ENCODE peak calls at places on chromosomes 1 and 21, in seven cellular contexts. One of them, this sample, is unnamed.

GRCh38 chr1:39047374-39048229 is 21.5 kb downstream of the NDUFS5 start:
- DNase-seq in NCI-H2081: no peak
- DNase-seq in stimulated activated CD8-positive, alpha-beta memory T cell treated with anti-CD3 and anti-CD28 coated beads, Interleukin-4, amount 100 ng/mL, for 1 hour: no peak
- DNase-seq in retina: peak
- DNase-seq in A549: peak
- DNase-seq in stimulated activated naive CD8-positive, alpha-beta T cell treated with anti-CD3 and anti-CD28 coated beads, Interleukin-15, Interleukin-2, amounts not matched to agents 100 U/mL and 50 U/mL, for 24 hours: no peak
- DNase-seq in SW 1271: no peak
- DNase-seq in this sample: no peak

GRCh38 chr1:218573871-218574270 is 228.7 kb downstream of the TGFB2 start:
- DNase-seq in NCI-H2081: no peak
- DNase-seq in stimulated activated CD8-positive, alpha-beta memory T cell treated with anti-CD3 and anti-CD28 coated beads, Interleukin-4, amount 100 ng/mL, for 1 hour: no peak
- DNase-seq in retina: no peak
- DNase-seq in A549: no peak
- DNase-seq in stimulated activated naive CD8-positive, alpha-beta T cell treated with anti-CD3 and anti-CD28 coated beads, Interleukin-15, Interleukin-2, amounts not matched to agents 100 U/mL and 50 U/mL, for 24 hours: no peak
- DNase-seq in SW 1271: no peak
- DNase-seq in this sample: no peak

GRCh38 chr1:236103646-236104218 is 38.6 kb upstream of the GPR137B start:
- DNase-seq in NCI-H2081: peak
- DNase-seq in stimulated activated CD8-positive, alpha-beta memory T cell treated with anti-CD3 and anti-CD28 coated beads, Interleukin-4, amount 100 ng/mL, for 1 hour: peak
- DNase-seq in retina: peak
- DNase-seq in A549: peak
- DNase-seq in stimulated activated naive CD8-positive, alpha-beta T cell treated with anti-CD3 and anti-CD28 coated beads, Interleukin-15, Interleukin-2, amounts not matched to agents 100 U/mL and 50 U/mL, for 24 hours: peak
- DNase-seq in SW 1271: peak
- DNase-seq in this sample: peak

GRCh38 chr1:30852026-30852425 is 56.5 kb downstream of the SDC3 start:
- DNase-seq in NCI-H2081: no peak
- DNase-seq in stimulated activated CD8-positive, alpha-beta memory T cell treated with anti-CD3 and anti-CD28 coated beads, Interleukin-4, amount 100 ng/mL, for 1 hour: no peak
- DNase-seq in retina: no peak
- DNase-seq in A549: peak
- DNase-seq in stimulated activated naive CD8-positive, alpha-beta T cell treated with anti-CD3 and anti-CD28 coated beads, Interleukin-15, Interleukin-2, amounts not matched to agents 100 U/mL and 50 U/mL, for 24 hours: no peak
- DNase-seq in SW 1271: no peak
- DNase-seq in this sample: peak

GRCh38 chr1:116265931-116266863 is 106.8 kb upstream of the ATP1A1 start:
- DNase-seq in NCI-H2081: no peak
- DNase-seq in stimulated activated CD8-positive, alpha-beta memory T cell treated with anti-CD3 and anti-CD28 coated beads, Interleukin-4, amount 100 ng/mL, for 1 hour: no peak
- DNase-seq in retina: no peak
- DNase-seq in A549: no peak
- DNase-seq in stimulated activated naive CD8-positive, alpha-beta T cell treated with anti-CD3 and anti-CD28 coated beads, Interleukin-15, Interleukin-2, amounts not matched to agents 100 U/mL and 50 U/mL, for 24 hours: no peak
- DNase-seq in SW 1271: no peak
- DNase-seq in this sample: no peak

GRCh38 chr21:31557956-31558838 is 101.3 kb upstream of the SOD1 start:
- DNase-seq in NCI-H2081: peak
- DNase-seq in stimulated activated CD8-positive, alpha-beta memory T cell treated with anti-CD3 and anti-CD28 coated beads, Interleukin-4, amount 100 ng/mL, for 1 hour: no peak
- DNase-seq in retina: peak
- DNase-seq in A549: no peak
- DNase-seq in stimulated activated naive CD8-positive, alpha-beta T cell treated with anti-CD3 and anti-CD28 coated beads, Interleukin-15, Interleukin-2, amounts not matched to agents 100 U/mL and 50 U/mL, for 24 hours: peak
- DNase-seq in SW 1271: peak
- DNase-seq in this sample: peak

GRCh38 chr1:51551081-51551480 is 32.0 kb upstream of the EPS15 start:
- DNase-seq in NCI-H2081: no peak
- DNase-seq in stimulated activated CD8-positive, alpha-beta memory T cell treated with anti-CD3 and anti-CD28 coated beads, Interleukin-4, amount 100 ng/mL, for 1 hour: no peak
- DNase-seq in retina: no peak
- DNase-seq in A549: no peak
- DNase-seq in stimulated activated naive CD8-positive, alpha-beta T cell treated with anti-CD3 and anti-CD28 coated beads, Interleukin-15, Interleukin-2, amounts not matched to agents 100 U/mL and 50 U/mL, for 24 hours: no peak
- DNase-seq in SW 1271: no peak
- DNase-seq in this sample: no peak

GRCh38 chr1:214107322-214108096 is 119.7 kb downstream of the PROX1 start:
- DNase-seq in NCI-H2081: no peak
- DNase-seq in stimulated activated CD8-positive, alpha-beta memory T cell treated with anti-CD3 and anti-CD28 coated beads, Interleukin-4, amount 100 ng/mL, for 1 hour: no peak
- DNase-seq in retina: no peak
- DNase-seq in A549: no peak
- DNase-seq in stimulated activated naive CD8-positive, alpha-beta T cell treated with anti-CD3 and anti-CD28 coated beads, Interleukin-15, Interleukin-2, amounts not matched to agents 100 U/mL and 50 U/mL, for 24 hours: no peak
- DNase-seq in SW 1271: no peak
- DNase-seq in this sample: no peak

GRCh38 chr1:153633161-153633746 is 612 bp upstream of the CHTOP start:
- DNase-seq in NCI-H2081: no peak
- DNase-seq in stimulated activated CD8-positive, alpha-beta memory T cell treated with anti-CD3 and anti-CD28 coated beads, Interleukin-4, amount 100 ng/mL, for 1 hour: no peak
- DNase-seq in retina: no peak
- DNase-seq in A549: peak
- DNase-seq in stimulated activated naive CD8-positive, alpha-beta T cell treated with anti-CD3 and anti-CD28 coated beads, Interleukin-15, Interleukin-2, amounts not matched to agents 100 U/mL and 50 U/mL, for 24 hours: no peak
- DNase-seq in SW 1271: no peak
- DNase-seq in this sample: no peak

GRCh38 chr1:109239580-109240068 is 9.7 kb upstream of the CELSR2 start:
- DNase-seq in NCI-H2081: no peak
- DNase-seq in stimulated activated CD8-positive, alpha-beta memory T cell treated with anti-CD3 and anti-CD28 coated beads, Interleukin-4, amount 100 ng/mL, for 1 hour: no peak
- DNase-seq in retina: no peak
- DNase-seq in A549: peak
- DNase-seq in stimulated activated naive CD8-positive, alpha-beta T cell treated with anti-CD3 and anti-CD28 coated beads, Interleukin-15, Interleukin-2, amounts not matched to agents 100 U/mL and 50 U/mL, for 24 hours: no peak
- DNase-seq in SW 1271: peak
- DNase-seq in this sample: peak

GRCh38 chr1:18531503-18531845 is 50.7 kb downstream of the KLHDC7A start:
- DNase-seq in NCI-H2081: no peak
- DNase-seq in stimulated activated CD8-positive, alpha-beta memory T cell treated with anti-CD3 and anti-CD28 coated beads, Interleukin-4, amount 100 ng/mL, for 1 hour: no peak
- DNase-seq in retina: no peak
- DNase-seq in A549: no peak
- DNase-seq in stimulated activated naive CD8-positive, alpha-beta T cell treated with anti-CD3 and anti-CD28 coated beads, Interleukin-15, Interleukin-2, amounts not matched to agents 100 U/mL and 50 U/mL, for 24 hours: no peak
- DNase-seq in SW 1271: no peak
- DNase-seq in this sample: no peak

GRCh38 chr1:163296504-163296903 is 25.2 kb upstream of the NUF2 start:
- DNase-seq in NCI-H2081: no peak
- DNase-seq in stimulated activated CD8-positive, alpha-beta memory T cell treated with anti-CD3 and anti-CD28 coated beads, Interleukin-4, amount 100 ng/mL, for 1 hour: no peak
- DNase-seq in retina: no peak
- DNase-seq in A549: no peak
- DNase-seq in stimulated activated naive CD8-positive, alpha-beta T cell treated with anti-CD3 and anti-CD28 coated beads, Interleukin-15, Interleukin-2, amounts not matched to agents 100 U/mL and 50 U/mL, for 24 hours: no peak
- DNase-seq in SW 1271: no peak
- DNase-seq in this sample: no peak

GRCh38 chr1:20586939-20587638 is 1.8 kb upstream of the CDA start:
- DNase-seq in NCI-H2081: no peak
- DNase-seq in stimulated activated CD8-positive, alpha-beta memory T cell treated with anti-CD3 and anti-CD28 coated beads, Interleukin-4, amount 100 ng/mL, for 1 hour: no peak
- DNase-seq in retina: no peak
- DNase-seq in A549: peak
- DNase-seq in stimulated activated naive CD8-positive, alpha-beta T cell treated with anti-CD3 and anti-CD28 coated beads, Interleukin-15, Interleukin-2, amounts not matched to agents 100 U/mL and 50 U/mL, for 24 hours: no peak
- DNase-seq in SW 1271: no peak
- DNase-seq in this sample: no peak

GRCh38 chr1:101004061-101004460 is 21.5 kb downstream of the DPH5 start:
- DNase-seq in NCI-H2081: no peak
- DNase-seq in stimulated activated CD8-positive, alpha-beta memory T cell treated with anti-CD3 and anti-CD28 coated beads, Interleukin-4, amount 100 ng/mL, for 1 hour: no peak
- DNase-seq in retina: no peak
- DNase-seq in A549: peak
- DNase-seq in stimulated activated naive CD8-positive, alpha-beta T cell treated with anti-CD3 and anti-CD28 coated beads, Interleukin-15, Interleukin-2, amounts not matched to agents 100 U/mL and 50 U/mL, for 24 hours: no peak
- DNase-seq in SW 1271: no peak
- DNase-seq in this sample: no peak

GRCh38 chr1:53074313-53075154 is 12.5 kb downstream of the PODN start:
- DNase-seq in NCI-H2081: no peak
- DNase-seq in stimulated activated CD8-positive, alpha-beta memory T cell treated with anti-CD3 and anti-CD28 coated beads, Interleukin-4, amount 100 ng/mL, for 1 hour: no peak
- DNase-seq in retina: no peak
- DNase-seq in A549: no peak
- DNase-seq in stimulated activated naive CD8-positive, alpha-beta T cell treated with anti-CD3 and anti-CD28 coated beads, Interleukin-15, Interleukin-2, amounts not matched to agents 100 U/mL and 50 U/mL, for 24 hours: no peak
- DNase-seq in SW 1271: no peak
- DNase-seq in this sample: no peak

GRCh38 chr21:45590246-45590725 is 48.0 kb upstream of the SLC19A1 start:
- DNase-seq in NCI-H2081: no peak
- DNase-seq in stimulated activated CD8-positive, alpha-beta memory T cell treated with anti-CD3 and anti-CD28 coated beads, Interleukin-4, amount 100 ng/mL, for 1 hour: peak
- DNase-seq in retina: peak
- DNase-seq in A549: peak
- DNase-seq in stimulated activated naive CD8-positive, alpha-beta T cell treated with anti-CD3 and anti-CD28 coated beads, Interleukin-15, Interleukin-2, amounts not matched to agents 100 U/mL and 50 U/mL, for 24 hours: peak
- DNase-seq in SW 1271: no peak
- DNase-seq in this sample: no peak

GRCh38 chr1:171904778-171905449 is 63.6 kb downstream of the DNM3 start:
- DNase-seq in NCI-H2081: no peak
- DNase-seq in stimulated activated CD8-positive, alpha-beta memory T cell treated with anti-CD3 and anti-CD28 coated beads, Interleukin-4, amount 100 ng/mL, for 1 hour: no peak
- DNase-seq in retina: no peak
- DNase-seq in A549: no peak
- DNase-seq in stimulated activated naive CD8-positive, alpha-beta T cell treated with anti-CD3 and anti-CD28 coated beads, Interleukin-15, Interleukin-2, amounts not matched to agents 100 U/mL and 50 U/mL, for 24 hours: no peak
- DNase-seq in SW 1271: no peak
- DNase-seq in this sample: no peak

GRCh38 chr1:232891116-232891515 is 59.3 kb upstream of the NTPCR start:
- DNase-seq in NCI-H2081: no peak
- DNase-seq in stimulated activated CD8-positive, alpha-beta memory T cell treated with anti-CD3 and anti-CD28 coated beads, Interleukin-4, amount 100 ng/mL, for 1 hour: no peak
- DNase-seq in retina: no peak
- DNase-seq in A549: no peak
- DNase-seq in stimulated activated naive CD8-positive, alpha-beta T cell treated with anti-CD3 and anti-CD28 coated beads, Interleukin-15, Interleukin-2, amounts not matched to agents 100 U/mL and 50 U/mL, for 24 hours: no peak
- DNase-seq in SW 1271: no peak
- DNase-seq in this sample: no peak

GRCh38 chr1:243912347-243912746 is 62.3 kb upstream of the AKT3 start:
- DNase-seq in NCI-H2081: no peak
- DNase-seq in stimulated activated CD8-positive, alpha-beta memory T cell treated with anti-CD3 and anti-CD28 coated beads, Interleukin-4, amount 100 ng/mL, for 1 hour: no peak
- DNase-seq in retina: no peak
- DNase-seq in A549: no peak
- DNase-seq in stimulated activated naive CD8-positive, alpha-beta T cell treated with anti-CD3 and anti-CD28 coated beads, Interleukin-15, Interleukin-2, amounts not matched to agents 100 U/mL and 50 U/mL, for 24 hours: no peak
- DNase-seq in SW 1271: no peak
- DNase-seq in this sample: no peak

GRCh38 chr1:70150444-70150843 is 54.9 kb downstream of the LRRC40 start:
- DNase-seq in NCI-H2081: no peak
- DNase-seq in stimulated activated CD8-positive, alpha-beta memory T cell treated with anti-CD3 and anti-CD28 coated beads, Interleukin-4, amount 100 ng/mL, for 1 hour: no peak
- DNase-seq in retina: no peak
- DNase-seq in A549: no peak
- DNase-seq in stimulated activated naive CD8-positive, alpha-beta T cell treated with anti-CD3 and anti-CD28 coated beads, Interleukin-15, Interleukin-2, amounts not matched to agents 100 U/mL and 50 U/mL, for 24 hours: no peak
- DNase-seq in SW 1271: no peak
- DNase-seq in this sample: no peak

GRCh38 chr21:42199488-42200463 is 19.2 kb upstream of the ABCG1 start:
- DNase-seq in NCI-H2081: no peak
- DNase-seq in stimulated activated CD8-positive, alpha-beta memory T cell treated with anti-CD3 and anti-CD28 coated beads, Interleukin-4, amount 100 ng/mL, for 1 hour: no peak
- DNase-seq in retina: no peak
- DNase-seq in A549: peak
- DNase-seq in stimulated activated naive CD8-positive, alpha-beta T cell treated with anti-CD3 and anti-CD28 coated beads, Interleukin-15, Interleukin-2, amounts not matched to agents 100 U/mL and 50 U/mL, for 24 hours: no peak
- DNase-seq in SW 1271: peak
- DNase-seq in this sample: no peak

GRCh38 chr21:45029298-45029967 is 44.9 kb upstream of the ADARB1 start:
- DNase-seq in NCI-H2081: no peak
- DNase-seq in stimulated activated CD8-positive, alpha-beta memory T cell treated with anti-CD3 and anti-CD28 coated beads, Interleukin-4, amount 100 ng/mL, for 1 hour: no peak
- DNase-seq in retina: no peak
- DNase-seq in A549: no peak
- DNase-seq in stimulated activated naive CD8-positive, alpha-beta T cell treated with anti-CD3 and anti-CD28 coated beads, Interleukin-15, Interleukin-2, amounts not matched to agents 100 U/mL and 50 U/mL, for 24 hours: no peak
- DNase-seq in SW 1271: no peak
- DNase-seq in this sample: no peak

GRCh38 chr1:201455098-201455497 is 13.9 kb downstream of the PHLDA3 start:
- DNase-seq in NCI-H2081: no peak
- DNase-seq in stimulated activated CD8-positive, alpha-beta memory T cell treated with anti-CD3 and anti-CD28 coated beads, Interleukin-4, amount 100 ng/mL, for 1 hour: no peak
- DNase-seq in retina: no peak
- DNase-seq in A549: no peak
- DNase-seq in stimulated activated naive CD8-positive, alpha-beta T cell treated with anti-CD3 and anti-CD28 coated beads, Interleukin-15, Interleukin-2, amounts not matched to agents 100 U/mL and 50 U/mL, for 24 hours: no peak
- DNase-seq in SW 1271: no peak
- DNase-seq in this sample: no peak

GRCh38 chr1:172041689-172042088 is 200.4 kb downstream of the DNM3 start:
- DNase-seq in NCI-H2081: no peak
- DNase-seq in stimulated activated CD8-positive, alpha-beta memory T cell treated with anti-CD3 and anti-CD28 coated beads, Interleukin-4, amount 100 ng/mL, for 1 hour: no peak
- DNase-seq in retina: no peak
- DNase-seq in A549: peak
- DNase-seq in stimulated activated naive CD8-positive, alpha-beta T cell treated with anti-CD3 and anti-CD28 coated beads, Interleukin-15, Interleukin-2, amounts not matched to agents 100 U/mL and 50 U/mL, for 24 hours: no peak
- DNase-seq in SW 1271: peak
- DNase-seq in this sample: no peak

GRCh38 chr1:112614460-112615065 is 4.4 kb downstream of the ST7L start:
- DNase-seq in NCI-H2081: no peak
- DNase-seq in stimulated activated CD8-positive, alpha-beta memory T cell treated with anti-CD3 and anti-CD28 coated beads, Interleukin-4, amount 100 ng/mL, for 1 hour: no peak
- DNase-seq in retina: peak
- DNase-seq in A549: peak
- DNase-seq in stimulated activated naive CD8-positive, alpha-beta T cell treated with anti-CD3 and anti-CD28 coated beads, Interleukin-15, Interleukin-2, amounts not matched to agents 100 U/mL and 50 U/mL, for 24 hours: no peak
- DNase-seq in SW 1271: peak
- DNase-seq in this sample: peak

GRCh38 chr1:54973205-54973921 is 7.1 kb upstream of the TMEM61 start:
- DNase-seq in NCI-H2081: peak
- DNase-seq in stimulated activated CD8-positive, alpha-beta memory T cell treated with anti-CD3 and anti-CD28 coated beads, Interleukin-4, amount 100 ng/mL, for 1 hour: no peak
- DNase-seq in retina: peak
- DNase-seq in A549: peak
- DNase-seq in stimulated activated naive CD8-positive, alpha-beta T cell treated with anti-CD3 and anti-CD28 coated beads, Interleukin-15, Interleukin-2, amounts not matched to agents 100 U/mL and 50 U/mL, for 24 hours: no peak
- DNase-seq in SW 1271: peak
- DNase-seq in this sample: peak

GRCh38 chr21:27674037-27674436 is 707.1 kb upstream of the ADAMTS5 start:
- DNase-seq in NCI-H2081: no peak
- DNase-seq in stimulated activated CD8-positive, alpha-beta memory T cell treated with anti-CD3 and anti-CD28 coated beads, Interleukin-4, amount 100 ng/mL, for 1 hour: no peak
- DNase-seq in retina: no peak
- DNase-seq in A549: no peak
- DNase-seq in stimulated activated naive CD8-positive, alpha-beta T cell treated with anti-CD3 and anti-CD28 coated beads, Interleukin-15, Interleukin-2, amounts not matched to agents 100 U/mL and 50 U/mL, for 24 hours: no peak
- DNase-seq in SW 1271: no peak
- DNase-seq in this sample: no peak

GRCh38 chr1:41536296-41536695 is 51.8 kb upstream of the EDN2 start:
- DNase-seq in NCI-H2081: no peak
- DNase-seq in stimulated activated CD8-positive, alpha-beta memory T cell treated with anti-CD3 and anti-CD28 coated beads, Interleukin-4, amount 100 ng/mL, for 1 hour: no peak
- DNase-seq in retina: no peak
- DNase-seq in A549: no peak
- DNase-seq in stimulated activated naive CD8-positive, alpha-beta T cell treated with anti-CD3 and anti-CD28 coated beads, Interleukin-15, Interleukin-2, amounts not matched to agents 100 U/mL and 50 U/mL, for 24 hours: no peak
- DNase-seq in SW 1271: no peak
- DNase-seq in this sample: no peak

GRCh38 chr1:170126691-170127090 is 19.1 kb upstream of the NTMT2 start:
- DNase-seq in NCI-H2081: no peak
- DNase-seq in stimulated activated CD8-positive, alpha-beta memory T cell treated with anti-CD3 and anti-CD28 coated beads, Interleukin-4, amount 100 ng/mL, for 1 hour: no peak
- DNase-seq in retina: no peak
- DNase-seq in A549: peak
- DNase-seq in stimulated activated naive CD8-positive, alpha-beta T cell treated with anti-CD3 and anti-CD28 coated beads, Interleukin-15, Interleukin-2, amounts not matched to agents 100 U/mL and 50 U/mL, for 24 hours: no peak
- DNase-seq in SW 1271: no peak
- DNase-seq in this sample: no peak

GRCh38 chr1:162944974-162945639 is 84.1 kb upstream of the CCDC190 start:
- DNase-seq in NCI-H2081: no peak
- DNase-seq in stimulated activated CD8-positive, alpha-beta memory T cell treated with anti-CD3 and anti-CD28 coated beads, Interleukin-4, amount 100 ng/mL, for 1 hour: no peak
- DNase-seq in retina: no peak
- DNase-seq in A549: no peak
- DNase-seq in stimulated activated naive CD8-positive, alpha-beta T cell treated with anti-CD3 and anti-CD28 coated beads, Interleukin-15, Interleukin-2, amounts not matched to agents 100 U/mL and 50 U/mL, for 24 hours: no peak
- DNase-seq in SW 1271: no peak
- DNase-seq in this sample: no peak

GRCh38 chr1:242585616-242586354 is 61.3 kb upstream of the PLD5 start:
- DNase-seq in NCI-H2081: no peak
- DNase-seq in stimulated activated CD8-positive, alpha-beta memory T cell treated with anti-CD3 and anti-CD28 coated beads, Interleukin-4, amount 100 ng/mL, for 1 hour: no peak
- DNase-seq in retina: no peak
- DNase-seq in A549: no peak
- DNase-seq in stimulated activated naive CD8-positive, alpha-beta T cell treated with anti-CD3 and anti-CD28 coated beads, Interleukin-15, Interleukin-2, amounts not matched to agents 100 U/mL and 50 U/mL, for 24 hours: no peak
- DNase-seq in SW 1271: no peak
- DNase-seq in this sample: no peak